ENCODE peak calls at places on chromosome 6, in six cellular contexts. O is DMS53; M is naive thymus-derived CD8-positive, alpha-beta T cell; I is endothelial cell; C is iPS DF 19.7; Z is nephron progenitor cell. K is an unnamed sample.

GRCh38 chr6:83065511-83066192 is at the start of gene UBE3D:
- DNase-seq in C (no peak), I (peak; percentile 98), M (peak; percentile 94), O (peak; percentile 87), Z (peak; percentile 97), K (peak; percentile 94)

GRCh38 chr6:109237082-109237985 is 142.0 kb downstream of the CEP57L1 start:
- DNase-seq in M (no peak), I (no peak), O (peak; percentile 10), C (no peak), Z (no peak), K (no peak)

GRCh38 chr6:17600527-17601388 is 656 bp downstream of the FAM8A1 start:
- DNase-seq in I (peak; percentile 47), Z (peak; percentile 65), C (no peak), M (peak; percentile 31), O (peak; percentile 78), K (peak; percentile 63)

GRCh38 chr6:26327450-26328264 is 37.3 kb upstream of the BTN3A2 start:
- DNase-seq in C (no peak), I (peak; percentile 73), O (peak; percentile 91), M (no peak), Z (peak; percentile 71), K (peak; percentile 88)

GRCh38 chr6:144344651-144345050 is 59.5 kb downstream of the UTRN start:
- DNase-seq in I (no peak), O (no peak), Z (no peak), C (no peak), M (no peak), K (no peak)

GRCh38 chr6:117495873-117496272 is 13.4 kb downstream of the DCBLD1 start:
- DNase-seq in O (no peak), I (no peak), M (no peak), Z (no peak), C (no peak), K (no peak)

GRCh38 chr6:43509142-43509983 is 783 bp downstream of the LRRC73 start:
- DNase-seq in O (peak; percentile 62), Z (peak; percentile 54), I (peak; percentile 33), C (no peak), M (no peak), K (peak; percentile 40)

GRCh38 chr6:31826793-31827285 is 699 bp upstream of the HSPA1B start:
- DNase-seq in C (no peak), M (no peak), Z (peak; percentile 45), O (no peak), I (peak; percentile 22), K (peak; percentile 62)

K was measured in WTC11.